ENCODE peak calls at places on chromosomes 5 and 9, in six cellular contexts. P, F, M, C, Q and V are unnamed samples.

GRCh38 chr9:127608104-127608966 is 3.7 kb upstream of the STXBP1 start:
- DNase-seq in P (peak; percentile 38), F (peak; percentile 84), M (peak; percentile 97), C (peak; percentile 87), Q (peak; percentile 66), V (peak; percentile 87)

GRCh38 chr5:152883061-152883460 is 478.0 kb upstream of the NMUR2 start:
- DNase-seq in P (no peak), F (no peak), M (no peak), C (no peak), Q (no peak), V (no peak)

GRCh38 chr5:93252165-93252564 is 328.9 kb downstream of the NR2F1-AS1 start:
- DNase-seq in P (no peak), F (no peak), M (peak; percentile 17), C (no peak), Q (no peak), V (no peak)

GRCh38 chr5:52895572-52896296 is 93.4 kb upstream of the ITGA2 start:
- DNase-seq in P (no peak), F (no peak), M (no peak), C (no peak), Q (peak; percentile 17), V (no peak)

GRCh38 chr5:1120236-1120999 is 8.6 kb upstream of the SLC12A7 start:
- DNase-seq in P (no peak), F (no peak), M (no peak), C (no peak), Q (no peak), V (no peak)

GRCh38 chr5:98588225-98588624 is 185.2 kb upstream of the RGMB start:
- DNase-seq in P (peak; percentile 37), F (no peak), M (no peak), C (no peak), Q (peak; percentile 50), V (no peak)

GRCh38 chr9:18324928-18325327 is 149.0 kb upstream of the ADAMTSL1 start:
- DNase-seq in P (peak; percentile 46), F (no peak), M (no peak), C (no peak), Q (no peak), V (no peak)

GRCh38 chr9:127903557-127904475 is 4.4 kb upstream of the ST6GALNAC6 start:
- DNase-seq in P (no peak), F (peak; percentile 92), M (peak; percentile 88), C (peak; percentile 49), Q (peak; percentile 51), V (peak; percentile 89)

GRCh38 chr5:126454081-126454480 is 30.9 kb downstream of the GRAMD2B start:
- DNase-seq in P (no peak), F (no peak), M (no peak), C (peak; percentile 12), Q (no peak), V (peak; percentile 76)

GRCh38 chr5:60483046-60483445 is 216.9 kb downstream of the DEPDC1B start:
- DNase-seq in P (peak; percentile 19), F (no peak), M (no peak), C (no peak), Q (no peak), V (no peak)

GRCh38 chr5:92527311-92528078 is 1053.5 kb downstream of the NR2F1-AS1 start:
- DNase-seq in P (peak; percentile 65), F (no peak), M (no peak), C (no peak), Q (peak; percentile 70), V (no peak)

GRCh38 chr9:134534661-134535080 is 106.9 kb upstream of the COL5A1 start:
- DNase-seq in P (peak; percentile 88), F (peak; percentile 50), M (no peak), C (no peak), Q (peak; percentile 82), V (no peak)

GRCh38 chr9:134533850-134534585 is 107.6 kb upstream of the COL5A1 start:
- DNase-seq in P (peak; percentile 25), F (peak; percentile 55), M (no peak), C (no peak), Q (peak; percentile 49), V (no peak)

GRCh38 chr9:134536101-134536900 is 105.3 kb upstream of the COL5A1 start:
- DNase-seq in P (peak; percentile 87), F (peak; percentile 59), M (no peak), C (no peak), Q (peak; percentile 94), V (no peak)

GRCh38 chr9:134536931-134537330 is 104.7 kb upstream of the COL5A1 start:
- DNase-seq in P (no peak), F (peak; percentile 75), M (no peak), C (no peak), Q (no peak), V (no peak)

DNA sequence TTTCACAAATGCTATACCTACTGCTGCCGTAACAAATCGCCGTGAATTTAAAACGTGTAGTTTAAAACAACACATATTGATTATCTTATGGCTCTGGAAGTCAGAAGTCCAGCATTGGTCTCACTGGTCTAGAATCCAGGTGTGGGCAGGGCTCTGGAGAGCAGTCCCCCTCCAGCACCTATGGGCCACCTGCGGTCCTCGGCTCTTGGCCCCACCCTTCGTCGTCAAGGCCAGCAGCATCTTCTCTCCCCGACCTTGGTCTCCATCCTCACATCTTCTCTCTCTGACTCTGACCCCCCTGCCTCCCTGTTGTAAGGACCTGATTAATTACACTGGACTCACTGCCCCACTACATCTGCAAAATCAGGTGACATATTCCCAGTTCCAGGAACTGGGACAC is 106.4 kb upstream of the COL5A1 start:
- DNase-seq in P (no peak), F (peak; percentile 32), M (no peak), C (no peak), Q (no peak), V (no peak)
- H3K27me3 ChIP-seq in P (no peaks in the 10 kb centered on the region), F (no peaks in the 10 kb centered on the region), M (no peaks in the 10 kb centered on the region), C (no peaks in the 10 kb centered on the region), Q (no peaks in the 10 kb centered on the region), V (no peaks in the 10 kb centered on the region)

GRCh38 chr5:3590967-3591900 is 4.4 kb upstream of the IRX1 start:
- DNase-seq in P (no peak), F (no peak), M (peak; percentile 52), C (no peak), Q (no peak), V (no peak)
- H3K27me3 ChIP-seq in P (peaks cover 41% of the 10 kb centered on the region), F (no peaks in the 10 kb centered on the region), M (peaks cover 95% of the 10 kb centered on the region), C (no peaks in the 10 kb centered on the region), Q (peaks cover 65% of the 10 kb centered on the region), V (no peaks in the 10 kb centered on the region)

GRCh38 chr9:21750021-21750735 is 52.3 kb upstream of the MTAP start:
- DNase-seq in P (no peak), F (no peak), M (no peak), C (no peak), Q (no peak), V (no peak)

GRCh38 chr9:21758540-21758939 is 43.9 kb upstream of the MTAP start:
- DNase-seq in P (no peak), F (no peak), M (no peak), C (no peak), Q (no peak), V (no peak)

GRCh38 chr9:21752003-21752402 is 50.4 kb upstream of the MTAP start:
- DNase-seq in P (no peak), F (no peak), M (peak; percentile 78), C (no peak), Q (no peak), V (no peak)

DNA sequence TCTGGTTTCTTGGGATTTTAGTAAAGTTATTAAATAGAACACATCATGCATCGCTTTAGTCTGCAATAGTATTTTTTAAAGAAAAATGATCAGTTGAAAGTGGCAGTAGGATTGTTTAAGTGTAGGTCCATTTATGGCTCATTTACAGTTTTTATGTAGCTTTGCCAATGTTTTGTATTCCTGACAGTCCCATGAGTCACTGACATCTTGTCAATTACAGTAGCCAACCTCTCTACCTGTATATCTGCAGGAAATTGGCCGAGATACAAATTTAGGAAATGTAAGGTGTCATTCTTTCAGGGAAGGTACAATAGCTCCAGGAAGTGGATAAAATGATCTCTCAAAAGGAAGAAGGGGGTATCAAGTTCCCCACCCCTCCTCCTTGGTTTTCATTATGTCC is 47.7 kb upstream of the MTAP start:
- DNase-seq in P (no peak), F (no peak), M (no peak), C (no peak), Q (no peak), V (no peak)
- H3K27me3 ChIP-seq in P (no peaks in the 10 kb centered on the region), F (no peaks in the 10 kb centered on the region), M (peaks cover 100% of the 10 kb centered on the region), C (no peaks in the 10 kb centered on the region), Q (no peaks in the 10 kb centered on the region), V (no peaks in the 10 kb centered on the region)

GRCh38 chr5:16995372-16995771 is 59.3 kb upstream of the MYO10 start:
- DNase-seq in P (no peak), F (no peak), M (no peak), C (no peak), Q (no peak), V (no peak)

GRCh38 chr5:16992444-16992843 is 56.4 kb upstream of the MYO10 start:
- DNase-seq in P (no peak), F (no peak), M (no peak), C (no peak), Q (no peak), V (no peak)

GRCh38 chr5:16994576-16994975 is 58.5 kb upstream of the MYO10 start:
- DNase-seq in P (no peak), F (no peak), M (peak; percentile 17), C (no peak), Q (no peak), V (no peak)

GRCh38 chr5:16987776-16988175 is 51.7 kb upstream of the MYO10 start:
- DNase-seq in P (no peak), F (no peak), M (no peak), C (no peak), Q (no peak), V (no peak)

GRCh38 chr5:16992006-16992405 is 55.9 kb upstream of the MYO10 start:
- DNase-seq in P (peak; percentile 71), F (no peak), M (no peak), C (no peak), Q (peak; percentile 61), V (no peak)
- H3K27me3 ChIP-seq in P (no peaks in the 10 kb centered on the region), F (no peaks in the 10 kb centered on the region), M (no peaks in the 10 kb centered on the region), C (no peaks in the 10 kb centered on the region), Q (no peaks in the 10 kb centered on the region), V (no peaks in the 10 kb centered on the region)

DNA sequence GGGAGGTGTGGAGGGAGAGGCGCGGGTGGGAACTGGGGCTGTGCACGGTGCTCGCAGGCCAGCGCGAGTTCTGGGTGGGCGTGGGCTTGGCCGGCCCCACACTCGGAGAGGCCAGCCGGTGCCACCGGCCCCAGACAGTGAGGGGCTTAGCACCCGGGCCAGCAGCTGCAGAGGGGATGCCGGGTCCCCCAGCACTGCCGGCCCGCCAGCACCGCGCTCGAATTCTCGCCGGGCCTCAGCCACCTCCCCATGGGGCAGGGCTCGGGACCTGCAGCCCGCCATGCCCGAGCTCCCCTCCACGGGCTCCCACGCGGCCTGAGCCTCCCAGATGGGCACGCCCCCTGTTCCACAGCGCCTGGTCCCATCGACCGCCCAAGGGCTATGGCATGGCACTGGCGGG is 104.6 kb downstream of the GLIS3 start:
- DNase-seq in P (no peak), F (no peak), M (no peak), C (no peak), Q (no peak), V (peak; percentile 45)
- H3K27me3 ChIP-seq in P (no peaks in the 10 kb centered on the region), F (no peaks in the 10 kb centered on the region), M (no peaks in the 10 kb centered on the region), C (no peaks in the 10 kb centered on the region), Q (no peaks in the 10 kb centered on the region), V (no peaks in the 10 kb centered on the region)

DNA sequence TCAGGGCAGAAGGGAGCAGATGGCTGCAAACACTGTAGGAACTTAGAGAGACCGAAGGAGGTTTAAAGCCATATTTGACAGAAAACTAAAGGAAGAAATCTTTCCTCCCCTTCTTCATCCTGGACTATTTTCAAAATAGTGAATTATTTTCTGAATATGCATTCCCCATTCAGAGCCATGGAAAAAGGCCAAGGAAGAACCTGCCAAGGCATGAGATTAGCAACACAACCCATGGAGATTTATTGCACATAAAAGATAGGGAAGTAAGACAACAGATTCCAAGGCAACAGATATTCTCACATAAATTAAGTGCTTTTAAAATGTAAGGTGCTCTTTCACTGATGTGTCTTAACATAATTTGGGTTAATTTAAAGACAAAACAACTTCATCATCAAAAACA is 233.3 kb upstream of the ADAMTS16 start:
- DNase-seq in P (no peak), F (no peak), M (no peak), C (no peak), Q (no peak), V (no peak)
- H3K27me3 ChIP-seq in P (no peaks in the 10 kb centered on the region), F (no peaks in the 10 kb centered on the region), M (no peaks in the 10 kb centered on the region), C (no peaks in the 10 kb centered on the region), Q (no peaks in the 10 kb centered on the region), V (no peaks in the 10 kb centered on the region)